ENCODE peak calls at places on chromosomes 13 and 19, in six cellular contexts. V, B, I, K, T and H are unnamed samples.

GRCh38 chr13:109547942-109548860 is 238.2 kb downstream of the IRS2 start:
- DNase-seq in V (no peak), B (no peak), I (no peak), K (no peak), T (no peak), H (no peak)

GRCh38 chr19:3641515-3642269 is 15.1 kb upstream of the CACTIN start:
- DNase-seq in V (no peak), B (no peak), I (no peak), K (no peak), T (no peak), H (no peak)

GRCh38 chr19:19452241-19453128 is 47.0 kb downstream of the GATAD2A start:
- DNase-seq in V (no peak), B (no peak), I (no peak), K (no peak), T (no peak), H (no peak)

GRCh38 chr13:98890186-98890585 is 87.7 kb downstream of the DOCK9 start:
- DNase-seq in V (peak), B (no peak), I (no peak), K (no peak), T (peak), H (no peak)

GRCh38 chr19:17327654-17328516 is 6.8 kb downstream of the ANO8 start:
- DNase-seq in V (no peak), B (peak), I (peak), K (no peak), T (peak), H (peak)

GRCh38 chr13:98403076-98403475 is 173.8 kb downstream of the STK24 start:
- DNase-seq in V (no peak), B (no peak), I (no peak), K (no peak), T (no peak), H (no peak)

GRCh38 chr13:65592757-65593156 is 1637.4 kb downstream of the PCDH9 start:
- DNase-seq in V (no peak), B (no peak), I (no peak), K (no peak), T (no peak), H (no peak)

GRCh38 chr19:38657633-38658222 is 10.3 kb downstream of the ACTN4 start:
- DNase-seq in V (no peak), B (no peak), I (no peak), K (no peak), T (no peak), H (no peak)

GRCh38 chr13:25103711-25104110 is 7.8 kb downstream of the PABPC3 start:
- DNase-seq in V (no peak), B (no peak), I (no peak), K (no peak), T (no peak), H (no peak)

GRCh38 chr19:10899171-10899653 is 27.9 kb downstream of the CARM1 start:
- DNase-seq in V (peak), B (no peak), I (peak), K (no peak), T (no peak), H (peak)

GRCh38 chr13:26468203-26468602 is 89.3 kb upstream of the WASF3 start:
- DNase-seq in V (no peak), B (no peak), I (no peak), K (no peak), T (no peak), H (no peak)

GRCh38 chr19:16325161-16325527 is 518 bp downstream of the KLF2 start:
- DNase-seq in V (peak), B (peak), I (no peak), K (no peak), T (no peak), H (peak)

GRCh38 chr19:7346488-7346971 is 2.2 kb upstream of the ARHGEF18 start:
- DNase-seq in V (no peak), B (no peak), I (no peak), K (no peak), T (no peak), H (no peak)

GRCh38 chr13:39538826-39539555 is 64.0 kb downstream of the LHFPL6 start:
- DNase-seq in V (no peak), B (no peak), I (no peak), K (no peak), T (peak), H (no peak)

GRCh38 chr13:78603240-78603947 is at the start of gene POU4F1:
- DNase-seq in V (peak), B (peak), I (no peak), K (no peak), T (peak), H (no peak)

GRCh38 chr19:43460362-43461016 is 4.9 kb downstream of the LYPD3 start:
- DNase-seq in V (no peak), B (no peak), I (no peak), K (no peak), T (no peak), H (no peak)

GRCh38 chr13:112984501-112984900 is 15.5 kb downstream of the MCF2L start:
- DNase-seq in V (no peak), B (no peak), I (no peak), K (no peak), T (no peak), H (no peak)

GRCh38 chr13:46961719-46962118 is 64.9 kb upstream of the HTR2A start:
- DNase-seq in V (no peak), B (no peak), I (no peak), K (peak), T (no peak), H (no peak)

GRCh38 chr13:109989155-109989554 is 202.8 kb upstream of the IRS2 start:
- DNase-seq in V (no peak), B (no peak), I (no peak), K (no peak), T (no peak), H (no peak)

GRCh38 chr13:45522571-45522970 is 57.8 kb downstream of the COG3 start:
- DNase-seq in V (no peak), B (no peak), I (no peak), K (no peak), T (no peak), H (no peak)

GRCh38 chr19:8611391-8611883 is 922 bp upstream of the ADAMTS10 start:
- DNase-seq in V (no peak), B (no peak), I (no peak), K (no peak), T (no peak), H (peak)

GRCh38 chr19:36030264-36031148 is 2.2 kb downstream of the CLIP3 start:
- DNase-seq in V (no peak), B (no peak), I (no peak), K (no peak), T (peak), H (no peak)